ENCODE peak calls at places on chromosomes 4 and X, in nine cellular contexts. R is fibroblast of mammary gland, X is BJ, Z is kidney epithelial cell, A is lower leg skin, F is K562, I is PC-3, J is brain microvascular endothelial cell, D is fibroblast of lung. U is an unnamed sample.

GRCh38 chr4:5037553-5038551 is 13.4 kb upstream of the STK32B start:
- DNase-seq in R (peak), X (peak), Z (peak), A (peak), F (peak), I (peak), J (peak), D (peak), U (peak)

GRCh38 chrX:23844502-23845138 is 61.6 kb downstream of the SAT1 start:
- DNase-seq in R (peak), X (no peak), Z (no peak), A (peak), F (peak), I (no peak), J (peak), D (peak), U (peak)

GRCh38 chr4:123871351-123871750 is 474.8 kb downstream of the SPRY1 start:
- DNase-seq in R (no peak), X (no peak), Z (no peak), A (no peak), F (no peak), I (no peak), J (no peak), D (no peak), U (no peak)

GRCh38 chrX:1137531-1137930 is 74.9 kb downstream of the CRLF2 start:
- DNase-seq in R (no peak), X (no peak), Z (no peak), A (no peak), F (no peak), I (no peak), J (no peak), D (no peak), U (no peak)

GRCh38 chr4:151725087-151725486 is 35.7 kb downstream of the GATB start:
- DNase-seq in R (no peak), X (no peak), Z (no peak), A (no peak), F (no peak), I (no peak), J (no peak), D (no peak), U (no peak)

GRCh38 chrX:82412851-82413250 is 1095.2 kb upstream of the POU3F4 start:
- DNase-seq in R (no peak), X (no peak), Z (no peak), A (no peak), F (no peak), I (peak), J (no peak), D (peak), U (no peak)

GRCh38 chr4:788636-789297 is 37.2 kb downstream of the CPLX1 start:
- DNase-seq in R (no peak), X (no peak), Z (no peak), A (no peak), F (no peak), I (no peak), J (no peak), D (no peak), U (peak)

GRCh38 chr4:77022581-77023133 is 53.1 kb downstream of the CCNI start:
- DNase-seq in R (peak), X (peak), Z (no peak), A (no peak), F (no peak), I (no peak), J (peak), D (no peak), U (no peak)

GRCh38 chr4:8409271-8410065 is 31.1 kb downstream of the ACOX3 start:
- DNase-seq in R (peak), X (no peak), Z (no peak), A (no peak), F (peak), I (peak), J (no peak), D (peak), U (peak)

DNA sequence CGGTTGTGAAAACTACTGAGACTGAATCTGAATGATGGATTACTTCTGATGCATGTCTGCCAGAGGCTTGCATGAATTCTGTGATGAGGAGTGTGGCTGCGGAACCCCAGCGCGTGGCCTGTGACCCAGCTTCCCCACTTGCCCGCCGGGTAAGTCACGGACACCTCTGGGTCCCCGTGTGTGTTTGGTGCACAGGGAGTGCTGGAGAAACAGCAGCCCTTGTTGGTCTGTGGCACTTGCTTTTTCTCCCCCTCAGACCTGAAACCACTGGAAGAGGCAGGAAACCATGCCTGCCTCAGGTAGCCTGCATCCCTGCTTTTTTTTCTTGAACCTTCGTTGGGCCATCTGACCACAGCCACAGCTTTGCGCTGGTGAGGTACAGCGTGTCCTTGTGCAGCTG is 51.9 kb upstream of the TADA2B start:
- DNase-seq in R (no peak), X (no peak), Z (no peak), A (no peak), F (no peak), I (no peak), J (no peak), D (no peak), U (no peak)
- H3K4me3 ChIP-seq in R (peak), X (no peak), Z (no peak), A (no peak), F (no peak), I (peak), J (no peak), D (no peak), U (no peak)

DNA sequence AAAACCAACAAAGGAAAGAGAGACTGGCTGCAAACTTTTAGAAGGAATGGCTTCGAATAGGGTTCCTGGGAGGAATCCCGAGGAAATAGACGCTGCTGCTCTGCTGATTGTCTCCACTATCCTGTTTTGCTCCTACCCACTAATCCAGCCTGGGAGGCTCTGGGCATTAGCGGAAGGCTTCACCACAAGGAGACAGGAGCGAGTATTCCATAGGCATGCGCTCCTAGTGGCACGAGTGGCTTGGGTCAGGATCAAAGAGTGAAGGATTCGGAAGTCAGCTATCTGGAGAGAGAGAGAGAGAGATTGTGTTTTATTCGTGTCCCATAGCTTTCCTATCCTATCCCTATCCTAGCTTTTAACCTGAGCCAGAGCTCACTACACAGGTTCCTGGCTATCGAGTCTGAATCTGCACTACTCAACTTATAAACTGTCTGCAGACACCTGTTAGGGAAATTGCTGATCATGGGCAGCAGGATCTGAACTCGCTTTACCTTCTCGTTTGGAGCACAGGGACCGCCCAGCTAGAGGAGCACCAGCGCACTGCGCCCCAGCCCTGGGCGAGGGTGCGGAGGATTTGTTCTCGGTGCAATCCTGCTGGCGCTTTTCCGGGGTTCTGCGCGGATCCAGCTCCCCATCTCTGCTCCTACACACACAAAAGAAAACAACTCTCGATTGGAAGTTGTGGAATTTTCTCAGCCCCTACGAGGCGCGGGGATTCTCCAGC is 740 bp upstream of the NPY2R start:
- DNase-seq in R (peak), X (no peak), Z (no peak), A (no peak), F (no peak), I (peak), J (no peak), D (no peak), U (no peak)
- H3K4me3 ChIP-seq in R (peak), X (no peak), Z (peak), A (no peak), F (no peak), I (peak), J (peak), D (no peak), U (no peak)

GRCh38 chrX:39855748-39856129 is 242.0 kb downstream of the BCOR start:
- DNase-seq in R (peak), X (no peak), Z (no peak), A (peak), F (peak), I (peak), J (peak), D (peak), U (peak)
- H3K4me3 ChIP-seq in R (no peak), X (no peak), Z (no peak), A (no peak), F (peak), I (no peak), J (no peak), D (no peak), U (no peak)

DNA sequence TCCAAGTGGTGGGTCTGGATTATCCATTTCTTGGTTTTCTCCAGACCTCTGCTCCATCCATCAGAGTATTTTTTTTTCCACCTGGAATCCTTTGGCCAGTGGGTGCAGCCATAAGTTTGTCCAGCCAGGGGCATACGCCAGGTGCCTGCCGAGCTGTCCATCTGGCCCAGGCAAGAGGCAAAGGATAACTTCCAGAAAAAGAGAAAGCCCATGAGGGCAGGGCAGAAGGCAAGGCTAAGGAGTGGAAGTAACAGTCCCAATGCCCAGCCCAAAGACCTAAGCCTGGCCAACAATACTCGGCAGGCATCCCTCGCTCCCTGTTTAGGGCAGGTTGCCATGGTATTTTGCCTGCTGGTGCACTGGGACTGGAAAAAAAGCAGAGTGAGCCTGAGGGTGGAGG is 39.4 kb downstream of the NHSL2 start:
- DNase-seq in R (no peak), X (no peak), Z (no peak), A (no peak), F (no peak), I (no peak), J (no peak), D (no peak), U (no peak)
- H3K4me3 ChIP-seq in R (no peak), X (no peak), Z (no peak), A (no peak), F (no peak), I (no peak), J (no peak), D (no peak), U (no peak)

GRCh38 chrX:48521353-48522243 is at the start of gene EBP:
- DNase-seq in R (peak), X (no peak), Z (peak), A (peak), F (peak), I (peak), J (peak), D (peak), U (peak)

GRCh38 chrX:48520455-48520854 is 1.2 kb upstream of the EBP start:
- DNase-seq in R (no peak), X (no peak), Z (no peak), A (no peak), F (no peak), I (no peak), J (no peak), D (no peak), U (no peak)

GRCh38 chrX:48522291-48522690 is 683 bp downstream of the EBP start:
- DNase-seq in R (no peak), X (no peak), Z (no peak), A (no peak), F (peak), I (no peak), J (no peak), D (no peak), U (peak)

GRCh38 chrX:48523682-48524081 is 2.1 kb downstream of the EBP start:
- DNase-seq in R (no peak), X (no peak), Z (no peak), A (no peak), F (no peak), I (no peak), J (no peak), D (no peak), U (no peak)

DNA sequence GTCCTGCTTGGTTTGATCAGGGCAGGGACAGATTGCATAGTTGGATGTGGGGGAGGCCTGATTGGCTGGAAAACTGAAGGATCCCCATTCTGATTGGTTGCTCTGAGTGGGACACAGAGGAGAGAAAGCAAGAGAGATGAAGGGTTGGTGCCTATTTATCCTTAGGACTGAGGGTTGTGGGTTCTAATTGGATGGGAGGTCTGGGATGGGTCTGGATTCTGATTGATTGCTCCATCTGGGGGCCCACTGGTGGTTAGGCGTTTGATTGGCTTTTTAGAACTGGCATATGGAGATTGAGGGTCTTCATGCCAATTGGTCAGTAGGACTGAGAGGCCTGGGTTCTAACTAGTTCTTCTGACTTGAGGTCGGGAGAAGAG is 644 bp upstream of the EBP start:
- DNase-seq in R (no peak), X (no peak), Z (no peak), A (no peak), F (peak), I (no peak), J (no peak), D (no peak), U (no peak)
- H3K4me3 ChIP-seq in R (no peak), X (no peak), Z (peak), A (no peak), F (peak), I (peak), J (peak), D (no peak), U (no peak)

DNA sequence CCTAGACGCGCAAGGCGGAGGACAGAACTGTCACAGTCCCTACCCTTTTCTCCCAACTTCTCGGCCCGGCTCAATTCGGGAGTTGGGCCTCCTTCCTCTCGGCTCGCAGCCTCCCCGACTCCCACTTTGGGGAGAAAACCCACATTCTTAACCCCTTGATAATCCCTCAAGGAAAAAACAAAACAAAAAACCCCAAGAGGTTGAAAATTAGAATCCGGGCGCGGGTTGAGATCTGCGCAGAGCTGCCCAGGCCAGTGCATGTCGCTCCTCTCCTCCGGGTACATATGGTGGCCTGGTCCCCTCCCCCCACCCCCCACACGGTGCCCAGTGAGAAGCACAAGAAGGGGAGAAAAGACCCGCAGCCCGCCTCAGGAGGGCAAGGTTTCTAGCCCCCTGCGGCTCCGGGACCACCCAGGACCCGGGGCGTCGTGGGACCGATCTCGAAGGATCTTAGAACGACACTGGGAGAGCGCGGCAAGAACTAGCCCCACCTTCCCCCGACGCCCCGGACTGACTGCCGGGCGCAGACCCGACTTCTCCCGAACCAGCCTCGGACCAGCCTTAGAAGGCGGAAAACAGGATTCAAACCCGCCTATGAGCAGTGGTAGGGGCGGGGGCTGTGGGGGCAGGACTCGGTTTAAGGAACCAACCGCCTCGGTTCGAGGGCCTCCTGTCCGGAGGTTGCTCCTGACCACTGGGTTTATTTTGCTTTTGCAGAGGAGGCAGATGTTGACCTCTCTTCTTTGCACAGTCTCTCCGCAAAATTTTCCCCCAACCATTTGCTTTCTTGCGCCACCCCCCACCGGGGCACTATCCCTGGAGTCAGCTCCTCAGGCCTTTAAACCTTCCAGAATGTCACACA is 2.5 kb upstream of the PDGFRA start:
- DNase-seq in R (peak), X (no peak), Z (no peak), A (peak), F (no peak), I (no peak), J (peak), D (peak), U (peak)
- H3K4me3 ChIP-seq in R (peak), X (peak), Z (no peak), A (no peak), F (no peak), I (peak), J (peak), D (peak), U (no peak)

GRCh38 chrX:51893931-51894696 is 691 bp downstream of the MAGED1 start:
- DNase-seq in R (peak), X (no peak), Z (no peak), A (no peak), F (no peak), I (peak), J (no peak), D (peak), U (peak)

GRCh38 chrX:51899741-51900140 is 6.3 kb downstream of the MAGED1 start:
- DNase-seq in R (peak), X (peak), Z (no peak), A (no peak), F (no peak), I (no peak), J (peak), D (no peak), U (no peak)

GRCh38 chrX:51892921-51893745 is at the start of gene MAGED1:
- DNase-seq in R (peak), X (peak), Z (peak), A (peak), F (no peak), I (peak), J (peak), D (peak), U (peak)

GRCh38 chrX:51894697-51895336 is 1.4 kb downstream of the MAGED1 start:
- DNase-seq in R (peak), X (no peak), Z (no peak), A (no peak), F (no peak), I (no peak), J (no peak), D (peak), U (peak)

DNA sequence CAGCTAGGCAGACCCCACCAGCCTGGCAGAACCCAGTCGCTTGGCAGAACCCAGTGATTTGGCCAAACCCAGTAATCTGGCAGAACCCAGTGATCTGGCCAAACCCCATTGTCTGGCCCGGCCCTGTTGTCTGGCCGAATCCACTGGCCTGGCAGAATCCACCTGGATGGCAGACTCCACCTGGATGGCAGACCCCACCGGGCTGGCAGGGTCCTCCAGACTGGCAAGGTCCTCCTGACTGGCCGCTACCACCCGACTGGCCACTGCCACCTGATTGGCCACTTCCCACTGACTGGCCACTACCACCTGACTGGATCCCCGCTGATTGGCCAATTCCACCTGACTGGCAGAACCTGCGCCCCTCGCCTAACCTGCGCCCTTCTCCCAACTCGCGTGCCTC is 3.2 kb downstream of the MAGED1 start:
- DNase-seq in R (no peak), X (no peak), Z (no peak), A (no peak), F (no peak), I (no peak), J (no peak), D (no peak), U (no peak)
- H3K4me3 ChIP-seq in R (no peak), X (no peak), Z (no peak), A (no peak), F (no peak), I (no peak), J (peak), D (no peak), U (no peak)

GRCh38 chr4:153483432-153484418 is 17.6 kb downstream of the TMEM131L start:
- DNase-seq in R (no peak), X (no peak), Z (no peak), A (no peak), F (no peak), I (no peak), J (no peak), D (peak), U (no peak)
- H3K4me3 ChIP-seq in R (no peak), X (no peak), Z (no peak), A (no peak), F (no peak), I (no peak), J (no peak), D (no peak), U (no peak)

U was measured in mucosa of descending colon.